ENCODE peak calls at places on chromosome 15, in six cellular contexts. One of them, this sample, is unnamed.

GRCh38 chr15:99704444-99704838 is 28.8 kb downstream of the LYSMD4 start:
- DNase-seq in HL-60: peak
- DNase-seq in psoas muscle: no peak
- DNase-seq in left ventricle myocardium inferior: no peak
- DNase-seq in tibial nerve: peak
- DNase-seq in heart right ventricle: peak
- DNase-seq in this sample: no peak

GRCh38 chr15:79075256-79075655 is 15.3 kb downstream of the RASGRF1 start:
- DNase-seq in left ventricle myocardium inferior: no peak
- DNase-seq in tibial nerve: no peak
- DNase-seq in HL-60: no peak
- DNase-seq in heart right ventricle: no peak
- DNase-seq in psoas muscle: no peak
- DNase-seq in this sample: no peak

GRCh38 chr15:37058316-37058985 is 41.9 kb downstream of the MEIS2 start:
- DNase-seq in heart right ventricle: no peak
- DNase-seq in psoas muscle: no peak
- DNase-seq in tibial nerve: no peak
- DNase-seq in left ventricle myocardium inferior: no peak
- DNase-seq in HL-60: no peak
- DNase-seq in this sample: no peak

GRCh38 chr15:52790166-52790708 is at the start of gene ONECUT1:
- DNase-seq in HL-60: peak
- DNase-seq in left ventricle myocardium inferior: peak
- DNase-seq in psoas muscle: peak
- DNase-seq in heart right ventricle: peak
- DNase-seq in tibial nerve: no peak
- DNase-seq in this sample: peak

GRCh38 chr15:88897456-88898194 is 2.3 kb upstream of the HAPLN3 start:
- DNase-seq in tibial nerve: peak
- DNase-seq in psoas muscle: peak
- DNase-seq in left ventricle myocardium inferior: peak
- DNase-seq in heart right ventricle: peak
- DNase-seq in HL-60: peak
- DNase-seq in this sample: peak

GRCh38 chr15:27545494-27546255 is 553.4 kb downstream of the OCA2 start:
- DNase-seq in psoas muscle: no peak
- DNase-seq in tibial nerve: no peak
- DNase-seq in heart right ventricle: no peak
- DNase-seq in HL-60: no peak
- DNase-seq in left ventricle myocardium inferior: no peak
- DNase-seq in this sample: no peak

GRCh38 chr15:65981837-65982696 is 112.8 kb downstream of the RAB11A start:
- DNase-seq in tibial nerve: no peak
- DNase-seq in left ventricle myocardium inferior: no peak
- DNase-seq in HL-60: peak
- DNase-seq in heart right ventricle: no peak
- DNase-seq in psoas muscle: no peak
- DNase-seq in this sample: no peak

GRCh38 chr15:35857812-35858211 is 311.8 kb upstream of the DPH6 start:
- DNase-seq in psoas muscle: no peak
- DNase-seq in left ventricle myocardium inferior: no peak
- DNase-seq in heart right ventricle: no peak
- DNase-seq in HL-60: no peak
- DNase-seq in tibial nerve: no peak
- DNase-seq in this sample: no peak

GRCh38 chr15:61621146-61621545 is 392.0 kb upstream of the RORA start:
- DNase-seq in HL-60: no peak
- DNase-seq in psoas muscle: peak
- DNase-seq in left ventricle myocardium inferior: no peak
- DNase-seq in heart right ventricle: no peak
- DNase-seq in tibial nerve: no peak
- DNase-seq in this sample: peak

GRCh38 chr15:99511865-99512632 is 53.7 kb upstream of the MEF2A start:
- DNase-seq in left ventricle myocardium inferior: no peak
- DNase-seq in psoas muscle: peak
- DNase-seq in HL-60: peak
- DNase-seq in tibial nerve: peak
- DNase-seq in heart right ventricle: peak
- DNase-seq in this sample: peak

GRCh38 chr15:76756371-76756770 is 148.8 kb downstream of the SCAPER start:
- DNase-seq in heart right ventricle: no peak
- DNase-seq in psoas muscle: no peak
- DNase-seq in left ventricle myocardium inferior: no peak
- DNase-seq in HL-60: no peak
- DNase-seq in tibial nerve: no peak
- DNase-seq in this sample: no peak

GRCh38 chr15:47471020-47471419 is 246.3 kb upstream of the SEMA6D start:
- DNase-seq in heart right ventricle: no peak
- DNase-seq in psoas muscle: no peak
- DNase-seq in left ventricle myocardium inferior: no peak
- DNase-seq in tibial nerve: no peak
- DNase-seq in HL-60: no peak
- DNase-seq in this sample: no peak

GRCh38 chr15:48101376-48101961 is 19.3 kb upstream of the SLC24A5 start:
- DNase-seq in left ventricle myocardium inferior: no peak
- DNase-seq in heart right ventricle: no peak
- DNase-seq in HL-60: no peak
- DNase-seq in tibial nerve: no peak
- DNase-seq in psoas muscle: no peak
- DNase-seq in this sample: no peak

GRCh38 chr15:90660195-90660995 is 56.8 kb upstream of the BLM start:
- DNase-seq in HL-60: peak
- DNase-seq in heart right ventricle: peak
- DNase-seq in psoas muscle: peak
- DNase-seq in left ventricle myocardium inferior: peak
- DNase-seq in tibial nerve: peak
- DNase-seq in this sample: peak

GRCh38 chr15:40470423-40471104 is at the start of gene CHST14:
- DNase-seq in psoas muscle: peak
- DNase-seq in heart right ventricle: peak
- DNase-seq in HL-60: peak
- DNase-seq in tibial nerve: peak
- DNase-seq in left ventricle myocardium inferior: peak
- DNase-seq in this sample: peak

GRCh38 chr15:40474581-40474980 is 3.8 kb downstream of the CHST14 start:
- DNase-seq in left ventricle myocardium inferior: no peak
- DNase-seq in tibial nerve: no peak
- DNase-seq in heart right ventricle: no peak
- DNase-seq in psoas muscle: no peak
- DNase-seq in HL-60: no peak
- DNase-seq in this sample: no peak

GRCh38 chr15:40471105-40471777 is 457 bp downstream of the CHST14 start:
- DNase-seq in heart right ventricle: peak
- DNase-seq in left ventricle myocardium inferior: peak
- DNase-seq in psoas muscle: peak
- DNase-seq in tibial nerve: peak
- DNase-seq in HL-60: no peak
- DNase-seq in this sample: peak

GRCh38 chr15:40471778-40472130 is 970 bp downstream of the CHST14 start:
- DNase-seq in tibial nerve: no peak
- DNase-seq in HL-60: peak
- DNase-seq in heart right ventricle: no peak
- DNase-seq in psoas muscle: no peak
- DNase-seq in left ventricle myocardium inferior: no peak
- DNase-seq in this sample: no peak

GRCh38 chr15:40472171-40472727 is 1.5 kb downstream of the CHST14 start:
- DNase-seq in psoas muscle: no peak
- DNase-seq in heart right ventricle: no peak
- DNase-seq in tibial nerve: no peak
- DNase-seq in HL-60: no peak
- DNase-seq in left ventricle myocardium inferior: no peak
- DNase-seq in this sample: no peak
- H3K27ac ChIP-seq in psoas muscle: no peak
- H3K27ac ChIP-seq in heart right ventricle: no peak
- H3K27ac ChIP-seq in tibial nerve: no peak
- H3K27ac ChIP-seq in HL-60: no peak
- H3K27ac ChIP-seq in left ventricle myocardium inferior: no peak
- H3K27ac ChIP-seq in this sample: no peak

GRCh38 chr15:31212286-31212685 is 110.8 kb upstream of the TRPM1 start:
- DNase-seq in tibial nerve: no peak
- DNase-seq in heart right ventricle: no peak
- DNase-seq in psoas muscle: no peak
- DNase-seq in left ventricle myocardium inferior: no peak
- DNase-seq in HL-60: peak
- DNase-seq in this sample: no peak

GRCh38 chr15:31214158-31214863 is 112.3 kb upstream of the KLF13 start:
- DNase-seq in heart right ventricle: no peak
- DNase-seq in left ventricle myocardium inferior: no peak
- DNase-seq in tibial nerve: no peak
- DNase-seq in HL-60: peak
- DNase-seq in psoas muscle: no peak
- DNase-seq in this sample: peak

GRCh38 chr15:31214864-31215489 is 111.7 kb upstream of the KLF13 start:
- DNase-seq in left ventricle myocardium inferior: peak
- DNase-seq in psoas muscle: peak
- DNase-seq in heart right ventricle: peak
- DNase-seq in tibial nerve: peak
- DNase-seq in HL-60: peak
- DNase-seq in this sample: peak

GRCh38 chr15:31211353-31211752 is 109.8 kb upstream of the TRPM1 start:
- DNase-seq in left ventricle myocardium inferior: no peak
- DNase-seq in HL-60: no peak
- DNase-seq in psoas muscle: no peak
- DNase-seq in tibial nerve: no peak
- DNase-seq in heart right ventricle: no peak
- DNase-seq in this sample: no peak

DNA sequence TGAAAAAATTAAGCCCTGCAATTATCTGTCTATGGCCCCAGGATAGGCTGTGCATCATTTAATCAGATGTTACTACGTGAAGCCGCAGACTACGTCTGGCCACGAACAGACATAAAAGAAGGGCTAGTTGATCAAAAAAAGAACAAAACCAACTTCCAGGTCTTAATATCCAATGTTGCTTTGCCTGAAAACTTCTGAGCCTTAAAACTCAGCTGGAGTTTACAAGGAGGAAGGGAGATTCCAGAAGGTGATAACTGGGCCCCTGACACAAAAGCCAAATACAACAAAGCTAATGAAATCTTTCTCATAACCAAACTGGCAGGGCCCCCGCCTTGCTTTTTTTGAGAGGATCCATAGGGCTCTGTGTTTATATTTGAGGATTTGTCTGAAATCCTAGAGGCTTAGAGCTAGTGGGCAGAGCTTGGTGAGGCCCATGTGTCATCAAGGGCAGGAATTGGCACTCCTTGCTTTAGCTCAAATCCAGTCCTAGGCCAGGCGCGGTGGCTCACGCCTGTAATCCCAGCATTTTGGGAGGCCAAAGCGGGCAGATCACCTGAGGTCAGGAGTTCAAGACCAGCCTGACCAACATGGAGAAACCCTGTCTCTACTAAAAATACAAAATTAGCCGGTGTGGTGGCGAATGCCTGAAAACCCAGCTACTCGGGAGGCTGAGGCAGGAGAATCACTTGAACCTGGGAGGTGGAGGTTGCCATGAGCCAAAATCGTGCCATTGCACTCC is 111.6 kb upstream of the TRPM1 start:
- DNase-seq in psoas muscle: no peak
- DNase-seq in left ventricle myocardium inferior: no peak
- DNase-seq in heart right ventricle: no peak
- DNase-seq in HL-60: no peak
- DNase-seq in tibial nerve: no peak
- DNase-seq in this sample: no peak
- H3K27ac ChIP-seq in psoas muscle: no peak
- H3K27ac ChIP-seq in left ventricle myocardium inferior: no peak
- H3K27ac ChIP-seq in heart right ventricle: no peak
- H3K27ac ChIP-seq in HL-60: peak
- H3K27ac ChIP-seq in tibial nerve: peak
- H3K27ac ChIP-seq in this sample: no peak

GRCh38 chr15:70375586-70375985 is 277.9 kb upstream of the TLE3 start:
- DNase-seq in tibial nerve: no peak
- DNase-seq in heart right ventricle: no peak
- DNase-seq in psoas muscle: no peak
- DNase-seq in HL-60: no peak
- DNase-seq in left ventricle myocardium inferior: no peak
- DNase-seq in this sample: no peak

GRCh38 chr15:70378126-70379031 is 280.7 kb upstream of the TLE3 start:
- DNase-seq in tibial nerve: no peak
- DNase-seq in HL-60: no peak
- DNase-seq in heart right ventricle: no peak
- DNase-seq in psoas muscle: no peak
- DNase-seq in left ventricle myocardium inferior: no peak
- DNase-seq in this sample: no peak

GRCh38 chr15:70375006-70375409 is 277.3 kb upstream of the TLE3 start:
- DNase-seq in tibial nerve: no peak
- DNase-seq in heart right ventricle: no peak
- DNase-seq in psoas muscle: peak
- DNase-seq in left ventricle myocardium inferior: no peak
- DNase-seq in HL-60: no peak
- DNase-seq in this sample: peak

GRCh38 chr15:70376929-70377691 is 279.4 kb upstream of the TLE3 start:
- DNase-seq in heart right ventricle: peak
- DNase-seq in left ventricle myocardium inferior: peak
- DNase-seq in HL-60: peak
- DNase-seq in tibial nerve: peak
- DNase-seq in psoas muscle: peak
- DNase-seq in this sample: peak

GRCh38 chr15:70376031-70376928 is 278.6 kb upstream of the TLE3 start:
- DNase-seq in left ventricle myocardium inferior: no peak
- DNase-seq in tibial nerve: no peak
- DNase-seq in heart right ventricle: no peak
- DNase-seq in HL-60: no peak
- DNase-seq in psoas muscle: no peak
- DNase-seq in this sample: no peak
- H3K27ac ChIP-seq in left ventricle myocardium inferior: peak
- H3K27ac ChIP-seq in tibial nerve: no peak
- H3K27ac ChIP-seq in heart right ventricle: no peak
- H3K27ac ChIP-seq in HL-60: no peak
- H3K27ac ChIP-seq in psoas muscle: no peak
- H3K27ac ChIP-seq in this sample: no peak

DNA sequence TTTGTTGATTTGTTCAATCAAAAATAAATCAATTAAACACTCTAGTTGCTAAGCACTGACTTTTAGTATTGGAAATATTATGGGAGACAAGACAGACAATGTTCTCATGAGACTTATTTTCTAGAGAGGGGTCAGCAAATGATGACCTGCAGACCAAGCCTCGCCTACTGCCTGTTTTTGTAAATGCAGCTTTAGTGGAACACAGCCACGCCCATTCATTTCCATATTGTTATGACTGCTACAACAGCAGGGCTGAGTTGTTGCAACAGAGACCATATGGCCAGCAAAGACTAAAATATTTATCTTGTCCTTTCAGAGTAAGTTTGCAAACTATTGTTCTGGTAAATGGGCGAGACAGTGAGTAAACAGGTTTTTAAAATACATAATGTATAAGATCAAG is 570.2 kb downstream of the NTRK3 start:
- DNase-seq in psoas muscle: no peak
- DNase-seq in left ventricle myocardium inferior: no peak
- DNase-seq in tibial nerve: no peak
- DNase-seq in HL-60: no peak
- DNase-seq in heart right ventricle: no peak
- DNase-seq in this sample: no peak
- H3K27ac ChIP-seq in psoas muscle: no peak
- H3K27ac ChIP-seq in left ventricle myocardium inferior: no peak
- H3K27ac ChIP-seq in tibial nerve: no peak
- H3K27ac ChIP-seq in HL-60: no peak
- H3K27ac ChIP-seq in heart right ventricle: no peak
- H3K27ac ChIP-seq in this sample: no peak